ENCODE peak calls at places on chromosome 5, in eight cellular contexts. R is neural progenitor cell, I is neural crest cell, Q is bronchial epithelial cell, D is foreskin fibroblast, G is right lobe of liver, O is SK-N-SH, L is fibroblast of pulmonary artery. U is an unnamed sample.

GRCh38 chr5:154220625-154221024 is 30.1 kb downstream of the GALNT10 start:
- DNase-seq in R (no peak), I (no peak), Q (peak; percentile 50), D (peak; percentile 82), G (no peak), O (no peak), L (peak; percentile 50), U (peak; percentile 36)

GRCh38 chr5:61123145-61123544 is 39.1 kb downstream of the SMIM15 start:
- DNase-seq in R (no peak), I (no peak), Q (no peak), D (no peak), G (no peak), O (no peak), L (no peak), U (no peak)

GRCh38 chr5:124234022-124234899 is 512.2 kb downstream of the ZNF608 start:
- DNase-seq in R (no peak), I (no peak), Q (no peak), D (no peak), G (no peak), O (peak; percentile 45), L (peak; percentile 3), U (no peak)

GRCh38 chr5:156208271-156208670 is 118.7 kb upstream of the SGCD start:
- DNase-seq in R (peak; percentile 69), I (no peak), Q (no peak), D (no peak), G (no peak), O (no peak), L (peak; percentile 6), U (no peak)

GRCh38 chr5:150079655-150080461 is 6.5 kb downstream of the CSF1R start:
- DNase-seq in R (no peak), I (no peak), Q (no peak), D (no peak), G (no peak), O (peak; percentile 9), L (no peak), U (no peak)

GRCh38 chr5:158849219-158849791 is 250.4 kb downstream of the EBF1 start:
- DNase-seq in R (no peak), I (no peak), Q (no peak), D (no peak), G (no peak), O (no peak), L (no peak), U (no peak)

GRCh38 chr5:93929146-93929545 is 187.7 kb upstream of the POU5F2 start:
- DNase-seq in R (no peak), I (no peak), Q (no peak), D (peak; percentile 42), G (no peak), O (no peak), L (peak; percentile 51), U (no peak)

GRCh38 chr5:87829214-87829551 is 416.5 kb upstream of the CCNH start:
- DNase-seq in R (no peak), I (no peak), Q (peak; percentile 8), D (peak; percentile 62), G (peak; percentile 83), O (no peak), L (peak; percentile 10), U (peak; percentile 23)

GRCh38 chr5:86894006-86894560 is 276.3 kb downstream of the COX7C start:
- DNase-seq in R (no peak), I (no peak), Q (no peak), D (peak; percentile 1), G (no peak), O (no peak), L (peak; percentile 49), U (no peak)

GRCh38 chr5:169650701-169651331 is 13.7 kb downstream of the DOCK2 start:
- DNase-seq in R (no peak), I (no peak), Q (peak; percentile 64), D (peak; percentile 60), G (no peak), O (no peak), L (peak; percentile 77), U (no peak)

GRCh38 chr5:111347021-111347420 is 122.8 kb downstream of the CAMK4 start:
- DNase-seq in R (no peak), I (no peak), Q (peak; percentile 67), D (no peak), G (no peak), O (no peak), L (no peak), U (peak; percentile 12)

GRCh38 chr5:80686757-80687156 is 32.0 kb upstream of the DHFR start:
- DNase-seq in R (no peak), I (no peak), Q (peak; percentile 15), D (peak; percentile 6), G (no peak), O (no peak), L (peak; percentile 46), U (peak; percentile 16)

GRCh38 chr5:169415351-169415750 is 114.4 kb upstream of the SLIT3 start:
- DNase-seq in R (no peak), I (no peak), Q (no peak), D (no peak), G (no peak), O (no peak), L (no peak), U (no peak)

GRCh38 chr5:139651502-139651862 is 3.3 kb downstream of the CXXC5 start:
- DNase-seq in R (peak; percentile 34), I (no peak), Q (no peak), D (no peak), G (no peak), O (no peak), L (no peak), U (no peak)

GRCh38 chr5:178278358-178279023 is 45.9 kb upstream of the PHYKPL start:
- DNase-seq in R (no peak), I (no peak), Q (no peak), D (no peak), G (no peak), O (peak; percentile 49), L (no peak), U (no peak)

GRCh38 chr5:178279026-178279722 is 46.6 kb upstream of the PHYKPL start:
- DNase-seq in R (no peak), I (no peak), Q (no peak), D (no peak), G (no peak), O (no peak), L (no peak), U (no peak)

GRCh38 chr5:178281321-178281720 is 48.7 kb upstream of the PHYKPL start:
- DNase-seq in R (no peak), I (no peak), Q (no peak), D (no peak), G (no peak), O (no peak), L (no peak), U (no peak)

GRCh38 chr5:178280631-178281030 is 48.0 kb upstream of the PHYKPL start:
- DNase-seq in R (no peak), I (no peak), Q (no peak), D (no peak), G (no peak), O (peak; percentile 46), L (no peak), U (no peak)

DNA sequence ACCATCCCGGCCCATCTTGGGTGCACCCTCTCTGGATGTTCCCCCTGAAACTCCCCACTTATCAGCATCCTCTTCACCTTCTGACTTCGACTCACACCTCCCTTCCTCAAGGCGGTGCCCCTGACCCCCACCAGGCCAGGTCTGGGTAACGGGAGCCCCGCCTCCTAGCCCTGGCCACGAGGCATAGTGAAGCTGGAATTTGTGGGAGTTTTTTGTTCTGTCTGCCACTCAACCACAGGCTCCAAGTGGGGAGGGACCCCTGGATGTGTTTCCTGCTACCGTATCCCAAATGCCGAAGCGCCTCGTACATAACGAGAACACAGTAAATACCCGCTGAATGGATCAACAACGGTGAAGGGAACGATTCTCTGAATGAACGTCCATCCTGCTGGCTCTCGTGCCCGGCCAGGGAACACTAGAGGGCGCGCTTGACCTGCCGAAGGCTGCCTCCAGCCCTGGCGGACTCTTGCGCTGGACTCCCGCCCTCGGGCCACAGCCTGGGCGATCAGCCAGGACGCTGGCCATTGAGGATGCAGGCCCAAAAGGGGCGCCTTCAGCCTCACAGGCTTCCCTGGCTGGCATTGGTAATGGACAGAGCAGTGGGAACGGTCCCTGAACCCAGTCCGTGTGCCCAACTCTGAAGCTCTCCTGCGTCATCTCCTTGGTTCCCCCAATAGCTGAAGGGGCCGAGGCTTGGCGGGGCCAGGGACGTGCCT is 47.3 kb upstream of the PHYKPL start:
- DNase-seq in R (peak; percentile 94), I (peak; percentile 98), Q (peak; percentile 24), D (peak; percentile 54), G (peak; percentile 94), O (peak; percentile 94), L (peak; percentile 81), U (peak; percentile 91)
- TF ChIP-seq CTCF in R (peak; percentile 98), I (peak; percentile 98), Q (peak; percentile 98), D (peak; percentile 78), G (peak; percentile 97), O (peak; percentile 32), L (peak; percentile 95), U (peak; percentile 97)

DNA sequence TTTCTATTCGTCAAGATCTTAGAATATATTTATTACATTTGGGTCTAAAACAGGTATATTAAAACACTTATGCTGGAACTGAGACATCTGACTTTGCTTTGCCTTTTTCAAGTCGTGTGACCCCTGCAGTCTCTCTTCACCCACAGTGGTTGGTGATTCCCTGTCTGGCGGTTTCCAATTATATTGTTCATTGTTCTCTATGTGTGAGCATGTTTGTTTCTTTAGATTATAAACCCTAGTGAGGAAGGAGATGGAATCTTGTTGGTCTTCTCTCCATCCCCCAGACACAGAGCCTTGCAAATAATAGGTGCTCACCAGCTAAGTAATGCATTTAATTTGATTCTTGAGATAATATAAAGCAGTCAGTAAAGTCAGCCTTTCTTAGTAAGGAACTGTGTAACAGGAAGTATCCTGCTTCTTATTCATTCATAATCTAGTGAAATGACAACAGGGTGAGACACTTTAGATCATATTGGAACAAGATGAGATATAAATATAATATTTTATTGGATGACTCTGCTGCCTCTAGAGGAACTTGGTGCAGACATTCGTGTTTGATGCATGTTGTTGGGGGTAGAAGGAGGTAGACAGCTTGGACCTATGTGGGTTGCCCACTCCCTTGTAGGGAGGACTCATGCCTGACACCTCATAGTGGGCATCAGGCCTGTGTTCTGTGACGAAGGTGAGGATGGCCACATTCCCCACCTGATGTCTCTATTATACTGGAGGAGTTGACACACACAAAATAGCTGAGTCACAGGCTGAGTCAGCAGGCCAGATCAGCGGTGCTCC is 88.1 kb downstream of the FGF1 start:
- DNase-seq in R (peak; percentile 35), I (no peak), Q (peak; percentile 91), D (peak; percentile 89), G (no peak), O (no peak), L (peak; percentile 80), U (peak; percentile 76)
- TF ChIP-seq CTCF in R (no peak), I (no peak), Q (no peak), D (no peak), G (no peak), O (peak; percentile 54), L (peak; percentile 29), U (no peak)

DNA sequence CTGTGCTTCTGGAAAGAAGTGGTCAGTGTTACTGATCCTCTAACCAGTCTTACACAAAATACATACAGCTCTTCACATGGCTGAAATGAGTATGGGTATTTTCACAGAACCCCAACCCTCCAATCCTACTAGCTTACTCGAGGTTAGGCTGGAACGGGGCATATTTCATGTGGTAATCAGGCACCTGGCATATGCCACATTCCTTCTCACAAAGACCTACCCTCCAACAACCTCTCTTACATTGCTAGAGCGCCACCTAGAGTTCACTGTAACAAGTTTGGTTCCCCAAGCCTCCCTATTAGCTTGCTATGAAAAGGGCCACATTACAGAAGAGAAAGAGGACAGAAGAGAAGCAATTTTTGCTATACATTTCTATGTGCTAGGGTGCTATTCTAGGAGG is 597.3 kb downstream of the PRELID2 start:
- DNase-seq in R (peak; percentile 93), I (peak; percentile 53), Q (peak; percentile 67), D (no peak), G (no peak), O (peak; percentile 19), L (peak; percentile 85), U (peak; percentile 30)
- TF ChIP-seq CTCF in R (peak; percentile 95), I (peak; percentile 72), Q (peak; percentile 75), D (peak; percentile 12), G (no peak), O (peak; percentile 58), L (peak; percentile 78), U (peak; percentile 33)

GRCh38 chr5:71778678-71779276 is 59.7 kb downstream of the CARTPT start:
- DNase-seq in R (peak; percentile 61), I (no peak), Q (peak; percentile 25), D (no peak), G (no peak), O (peak; percentile 52), L (peak; percentile 36), U (peak; percentile 55)
- TF ChIP-seq CTCF in R (peak; percentile 74), I (peak; percentile 73), Q (peak; percentile 38), D (no peak), G (peak; percentile 9), O (peak; percentile 84), L (peak; percentile 34), U (peak; percentile 78)